ENCODE peak calls at places on chromosomes 5 and 9, in four cellular contexts. I, V, Q and R are unnamed samples.

GRCh38 chr5:72208324-72208723 is 101.0 kb downstream of the MAP1B start:
- DNase-seq in I (no peak), Q (no peak), V (no peak), R (no peak)

GRCh38 chr9:130039504-130040147 is 3.4 kb downstream of the FNBP1 start:
- DNase-seq in Q (no peak), V (no peak), I (no peak), R (no peak)

GRCh38 chr5:68962632-68963484 is 131.0 kb upstream of the SLC30A5 start:
- DNase-seq in I (peak), Q (peak), V (peak), R (peak)

GRCh38 chr5:44638286-44638869 is 170.4 kb upstream of the MRPS30 start:
- DNase-seq in V (no peak), Q (no peak), I (no peak), R (no peak)

GRCh38 chr5:7754997-7755596 is 95.8 kb downstream of the CFAP90 start:
- DNase-seq in Q (peak), I (peak), V (no peak), R (peak)

GRCh38 chr9:2634818-2635217 is 13.2 kb downstream of the VLDLR start:
- DNase-seq in V (no peak), I (no peak), Q (no peak), R (no peak)

GRCh38 chr9:116288658-116289057 is 135.1 kb downstream of the PAPPA start:
- DNase-seq in I (peak), Q (peak), V (no peak), R (peak)

GRCh38 chr5:176947847-176948246 is 48.7 kb upstream of the HK3 start:
- DNase-seq in I (no peak), Q (no peak), V (no peak), R (no peak)

GRCh38 chr5:142979636-142980035 is 209.5 kb downstream of the ARHGAP26 start:
- DNase-seq in V (no peak), I (no peak), Q (no peak), R (no peak)

GRCh38 chr5:62547929-62548678 is 30.5 kb upstream of the LRRC70 start:
- DNase-seq in Q (no peak), V (no peak), I (no peak), R (no peak)

DNA sequence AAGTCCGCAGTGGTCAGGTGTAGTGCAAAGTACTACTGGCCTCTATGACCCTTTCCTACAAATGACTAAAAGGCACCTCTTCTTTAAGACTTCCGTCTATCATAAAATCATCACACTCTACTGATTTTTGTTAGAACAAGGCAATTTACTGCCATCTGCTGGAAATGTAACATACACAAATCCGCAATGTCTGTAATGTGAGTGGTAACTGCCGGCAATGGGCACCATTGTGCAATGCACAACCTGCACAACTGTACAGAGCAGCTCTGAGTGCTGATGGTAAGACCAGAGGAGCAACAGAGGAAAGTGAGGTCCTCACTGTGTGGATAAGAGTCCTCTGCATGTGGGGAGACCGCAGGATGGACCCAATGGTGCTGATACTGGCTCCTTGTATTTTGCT is 103.8 kb downstream of the ATPSCKMT start:
- DNase-seq in I (peak), Q (peak), V (no peak), R (peak)
- TF ChIP-seq CTCF in I (peak), Q (peak), V (peak), R (peak)

GRCh38 chr9:95055851-95056551 is 261.5 kb downstream of the FANCC start:
- DNase-seq in V (no peak), I (peak), Q (no peak), R (peak)

GRCh38 chr9:95055337-95055850 is 262.1 kb downstream of the FANCC start:
- DNase-seq in Q (no peak), V (no peak), I (no peak), R (no peak)

GRCh38 chr9:95058795-95059386 is 258.6 kb downstream of the FANCC start:
- DNase-seq in V (no peak), Q (no peak), I (no peak), R (peak)

GRCh38 chr9:95058121-95058785 is 259.3 kb downstream of the FANCC start:
- DNase-seq in I (no peak), Q (no peak), V (no peak), R (no peak)

GRCh38 chr9:95057121-95057520 is 260.4 kb downstream of the FANCC start:
- DNase-seq in I (no peak), Q (no peak), V (no peak), R (peak)
- H3K4me3 ChIP-seq in I (no peak), Q (no peak), V (peak), R (no peak)

GRCh38 chr9:91927912-91928510 is 22.0 kb downstream of the ROR2 start:
- DNase-seq in V (no peak), I (no peak), Q (no peak), R (no peak)
- TF ChIP-seq CTCF in V (no peak), I (no peak), Q (no peak), R (no peak)

DNA sequence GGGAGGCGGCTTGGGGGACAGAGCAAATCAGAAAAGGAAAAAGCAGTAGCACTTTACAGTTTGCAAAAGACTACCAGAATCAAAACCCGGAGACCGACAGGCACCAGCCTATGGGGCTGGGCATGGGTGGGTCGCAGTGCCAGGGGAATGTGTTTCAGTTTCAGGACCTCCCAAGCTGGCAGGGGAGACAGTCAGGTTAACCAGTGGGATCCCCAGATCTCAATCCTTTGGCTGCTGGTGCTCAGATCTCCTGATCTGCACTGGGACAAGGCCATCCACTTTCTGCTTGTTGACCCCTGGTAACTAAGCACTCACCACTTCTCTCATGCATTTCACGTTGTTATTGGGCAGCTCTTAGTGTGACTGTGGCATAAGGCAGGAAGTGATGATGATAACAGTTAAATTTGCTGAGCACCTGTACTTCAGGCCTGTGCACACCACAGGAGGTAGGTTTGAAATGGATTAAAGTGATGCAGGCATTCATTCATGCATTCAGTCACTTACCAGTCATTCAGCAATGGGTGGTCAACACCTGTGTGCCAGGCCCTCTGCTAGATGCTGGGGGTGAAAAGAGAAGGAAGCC is 42.2 kb upstream of the STXBP1 start:
- DNase-seq in I (no peak), Q (peak), V (no peak), R (peak)
- H3K4me3 ChIP-seq in I (peak), Q (peak), V (peak), R (peak)

DNA sequence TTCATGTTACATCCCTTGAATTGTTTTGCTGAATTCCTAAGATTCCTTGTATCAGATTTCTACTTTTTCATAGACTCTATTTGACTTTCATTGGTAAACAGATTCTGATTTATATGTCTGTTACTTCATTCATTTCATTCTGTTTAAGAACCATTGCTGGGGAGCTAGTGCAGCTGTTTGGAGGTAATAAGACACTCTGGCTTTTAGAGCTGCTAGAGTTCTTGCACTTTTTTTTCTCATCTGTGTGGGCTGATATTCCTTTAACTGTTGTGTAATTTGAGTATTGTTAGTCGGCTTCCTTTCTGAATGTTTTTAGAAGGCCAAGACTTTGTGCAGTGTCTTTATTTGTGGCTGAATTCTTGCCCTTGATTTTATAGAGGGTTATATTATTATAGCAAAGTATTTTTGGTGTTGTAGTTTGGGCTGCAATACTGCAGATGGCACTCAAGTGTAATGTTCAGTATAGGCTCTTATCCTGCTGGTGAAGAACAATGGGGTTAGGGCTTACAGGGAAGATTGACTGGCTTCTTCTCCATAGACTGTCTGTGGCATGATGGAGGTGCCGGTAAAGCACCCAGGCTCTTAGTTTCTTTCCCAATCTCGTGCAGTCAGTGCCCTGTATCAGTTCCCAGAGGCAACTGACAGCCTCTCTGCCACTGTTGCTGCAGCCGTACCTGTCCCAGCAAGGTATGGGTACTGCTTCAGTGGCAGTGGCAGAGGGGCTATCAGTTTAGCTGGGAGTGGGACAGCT is 162.2 kb downstream of the OXCT1 start:
- DNase-seq in V (no peak), I (peak), Q (no peak), R (peak)
- TF ChIP-seq CTCF in V (peak), I (peak), Q (peak), R (peak)

GRCh38 chr5:88507261-88507660 is 238.6 kb upstream of the TMEM161B start:
- DNase-seq in V (no peak), Q (no peak), I (no peak), R (no peak)

GRCh38 chr5:88503065-88503394 is 234.4 kb upstream of the TMEM161B start:
- DNase-seq in V (no peak), Q (no peak), I (peak), R (peak)

DNA sequence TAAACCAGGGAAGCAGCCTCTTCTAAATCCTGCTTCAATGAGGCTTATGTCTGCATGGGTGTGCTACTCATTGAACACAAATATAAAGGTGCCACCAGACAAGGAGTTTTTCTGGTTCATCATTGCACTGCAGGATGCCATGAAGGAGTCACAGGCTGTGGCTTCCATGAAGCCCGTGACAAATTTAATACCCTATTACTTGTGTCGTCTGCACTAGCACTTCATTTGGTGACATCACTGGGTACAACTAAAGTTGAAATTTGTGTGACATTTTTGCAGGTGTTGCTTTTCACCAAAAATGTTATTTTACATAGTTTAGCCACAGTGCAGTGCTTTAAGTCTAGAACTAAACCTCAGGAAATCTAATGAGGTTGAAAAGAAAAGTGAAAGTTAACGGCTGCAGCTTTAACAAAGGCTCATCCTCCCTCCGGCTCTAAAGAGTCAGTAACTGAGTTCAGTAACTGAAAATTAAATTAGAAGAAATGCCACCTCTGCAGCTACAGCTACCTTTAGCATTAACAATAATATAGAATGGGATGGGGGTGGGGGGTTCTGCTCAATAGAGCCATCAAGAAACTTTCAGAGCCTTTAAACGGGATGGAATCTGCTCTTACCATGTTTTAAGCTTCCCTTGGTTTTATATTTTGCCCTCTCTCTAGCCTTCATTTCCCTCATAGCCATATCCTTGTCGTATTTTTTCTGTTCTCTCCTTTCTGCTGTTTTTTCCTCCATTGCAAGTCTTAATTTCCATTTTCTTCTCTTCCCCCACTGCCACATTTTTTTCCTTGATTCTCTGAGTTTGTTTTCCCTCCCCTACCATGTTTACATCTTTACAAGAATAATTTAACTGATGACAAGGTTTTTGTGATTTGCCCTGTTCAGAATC is 233.8 kb upstream of the TMEM161B start:
- DNase-seq in I (peak), V (no peak), Q (no peak), R (peak)
- H3K4me3 ChIP-seq in I (peak), V (peak), Q (no peak), R (peak)

GRCh38 chr9:34218452-34218851 is 39.6 kb downstream of the UBAP1 start:
- DNase-seq in I (no peak), Q (no peak), V (no peak), R (no peak)
- TF ChIP-seq CTCF in I (no peak), Q (no peak), V (no peak), R (no peak)

GRCh38 chr9:101050650-101051049 is 22.1 kb downstream of the PLPPR1 start:
- DNase-seq in V (no peak), Q (no peak), I (no peak), R (no peak)

DNA sequence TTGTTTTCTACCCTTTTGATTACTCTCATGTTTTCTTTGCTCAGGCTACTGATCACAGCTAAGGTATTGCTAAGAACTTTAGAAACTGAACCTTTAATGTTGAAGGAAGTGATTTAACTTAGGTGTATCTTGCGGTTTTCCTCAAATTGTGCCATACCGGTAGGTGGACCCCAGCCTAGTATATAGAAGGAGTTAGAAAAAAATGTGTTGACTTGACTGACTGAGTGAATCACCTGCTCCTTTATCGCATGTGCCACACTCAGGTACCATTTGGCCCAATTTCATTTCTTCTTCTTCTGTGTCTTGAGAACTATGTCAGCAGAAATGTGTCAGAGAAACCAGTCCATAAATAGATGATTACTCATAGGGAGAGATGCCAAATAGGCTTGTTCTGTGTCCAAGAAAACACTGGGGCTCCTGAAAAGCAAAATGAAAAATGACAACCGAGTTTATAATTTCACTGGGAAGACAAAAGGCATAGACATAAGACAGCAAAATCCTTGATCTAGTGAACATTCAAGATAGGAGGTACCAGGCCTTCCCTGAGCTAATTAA is 19.4 kb downstream of the PLPPR1 start:
- DNase-seq in Q (no peak), I (no peak), V (no peak), R (no peak)
- H3K4me3 ChIP-seq in Q (no peak), I (no peak), V (no peak), R (no peak)